ENCODE peak calls at places on chromosomes 11 and 22, in nine cellular contexts. One of them, this sample, is unnamed.

GRCh38 chr11:118436639-118437045 is 350 bp downstream of the KMT2A start:
- DNase-seq in activated CD4-positive, alpha-beta T cell treated with anti-CD3 and anti-CD28 coated beads, Interleukin-2, amount 50 U/mL, for 24 hours: peak; percentile 21
- DNase-seq in ascending aorta: no peak
- DNase-seq in amniotic stem cell: no peak
- DNase-seq in right cardiac atrium: no peak
- DNase-seq in activated T-cell treated with anti-CD3 and anti-CD28 coated beads for 1 hour: no peak
- DNase-seq in cardiac fibroblast: no peak
- DNase-seq in astrocyte of the spinal cord: no peak
- DNase-seq in hypothalamus: no peak
- DNase-seq in this sample: peak; percentile 21

GRCh38 chr11:7977251-7977917 is 9.8 kb upstream of the EIF3F start:
- DNase-seq in activated CD4-positive, alpha-beta T cell treated with anti-CD3 and anti-CD28 coated beads, Interleukin-2, amount 50 U/mL, for 24 hours: no peak
- DNase-seq in ascending aorta: no peak
- DNase-seq in amniotic stem cell: peak; percentile 77
- DNase-seq in right cardiac atrium: no peak
- DNase-seq in activated T-cell treated with anti-CD3 and anti-CD28 coated beads for 1 hour: no peak
- DNase-seq in cardiac fibroblast: peak; percentile 64
- DNase-seq in astrocyte of the spinal cord: peak; percentile 83
- DNase-seq in hypothalamus: no peak
- DNase-seq in this sample: peak; percentile 91

GRCh38 chr11:103433380-103433779 is 324.2 kb downstream of the DYNC2H1 start:
- DNase-seq in activated CD4-positive, alpha-beta T cell treated with anti-CD3 and anti-CD28 coated beads, Interleukin-2, amount 50 U/mL, for 24 hours: no peak
- DNase-seq in ascending aorta: no peak
- DNase-seq in amniotic stem cell: peak; percentile 81
- DNase-seq in right cardiac atrium: no peak
- DNase-seq in activated T-cell treated with anti-CD3 and anti-CD28 coated beads for 1 hour: no peak
- DNase-seq in cardiac fibroblast: peak; percentile 43
- DNase-seq in astrocyte of the spinal cord: peak; percentile 74
- DNase-seq in hypothalamus: no peak
- DNase-seq in this sample: peak; percentile 88

GRCh38 chr22:22193923-22194322 is 50.7 kb upstream of the VPREB1 start:
- DNase-seq in activated CD4-positive, alpha-beta T cell treated with anti-CD3 and anti-CD28 coated beads, Interleukin-2, amount 50 U/mL, for 24 hours: no peak
- DNase-seq in ascending aorta: no peak
- DNase-seq in amniotic stem cell: no peak
- DNase-seq in right cardiac atrium: no peak
- DNase-seq in activated T-cell treated with anti-CD3 and anti-CD28 coated beads for 1 hour: no peak
- DNase-seq in cardiac fibroblast: no peak
- DNase-seq in astrocyte of the spinal cord: no peak
- DNase-seq in hypothalamus: no peak
- DNase-seq in this sample: no peak

GRCh38 chr11:103433976-103434375 is 324.8 kb downstream of the DYNC2H1 start:
- DNase-seq in activated CD4-positive, alpha-beta T cell treated with anti-CD3 and anti-CD28 coated beads, Interleukin-2, amount 50 U/mL, for 24 hours: no peak
- DNase-seq in ascending aorta: no peak
- DNase-seq in amniotic stem cell: no peak
- DNase-seq in right cardiac atrium: no peak
- DNase-seq in activated T-cell treated with anti-CD3 and anti-CD28 coated beads for 1 hour: no peak
- DNase-seq in cardiac fibroblast: peak; percentile 5
- DNase-seq in astrocyte of the spinal cord: no peak
- DNase-seq in hypothalamus: no peak
- DNase-seq in this sample: peak; percentile 35

GRCh38 chr22:25402160-25402500 is 162.3 kb upstream of the GRK3 start:
- DNase-seq in activated CD4-positive, alpha-beta T cell treated with anti-CD3 and anti-CD28 coated beads, Interleukin-2, amount 50 U/mL, for 24 hours: no peak
- DNase-seq in ascending aorta: no peak
- DNase-seq in amniotic stem cell: no peak
- DNase-seq in right cardiac atrium: no peak
- DNase-seq in activated T-cell treated with anti-CD3 and anti-CD28 coated beads for 1 hour: no peak
- DNase-seq in cardiac fibroblast: no peak
- DNase-seq in astrocyte of the spinal cord: no peak
- DNase-seq in hypothalamus: no peak
- DNase-seq in this sample: no peak

GRCh38 chr22:16131918-16132317 is 442.1 kb downstream of the POTEH start:
- DNase-seq in activated CD4-positive, alpha-beta T cell treated with anti-CD3 and anti-CD28 coated beads, Interleukin-2, amount 50 U/mL, for 24 hours: no peak
- DNase-seq in ascending aorta: no peak
- DNase-seq in amniotic stem cell: no peak
- DNase-seq in right cardiac atrium: no peak
- DNase-seq in activated T-cell treated with anti-CD3 and anti-CD28 coated beads for 1 hour: no peak
- DNase-seq in cardiac fibroblast: no peak
- DNase-seq in astrocyte of the spinal cord: no peak
- DNase-seq in hypothalamus: no peak
- DNase-seq in this sample: no peak

GRCh38 chr11:11389238-11389637 is 36.2 kb upstream of the CSNK2A3 start:
- DNase-seq in activated CD4-positive, alpha-beta T cell treated with anti-CD3 and anti-CD28 coated beads, Interleukin-2, amount 50 U/mL, for 24 hours: no peak
- DNase-seq in ascending aorta: no peak
- DNase-seq in amniotic stem cell: no peak
- DNase-seq in right cardiac atrium: no peak
- DNase-seq in activated T-cell treated with anti-CD3 and anti-CD28 coated beads for 1 hour: no peak
- DNase-seq in cardiac fibroblast: peak; percentile 19
- DNase-seq in astrocyte of the spinal cord: no peak
- DNase-seq in hypothalamus: no peak
- DNase-seq in this sample: no peak

GRCh38 chr11:38718049-38718448 is 2120.0 kb upstream of the RAG2 start:
- DNase-seq in activated CD4-positive, alpha-beta T cell treated with anti-CD3 and anti-CD28 coated beads, Interleukin-2, amount 50 U/mL, for 24 hours: no peak
- DNase-seq in ascending aorta: no peak
- DNase-seq in amniotic stem cell: no peak
- DNase-seq in right cardiac atrium: no peak
- DNase-seq in activated T-cell treated with anti-CD3 and anti-CD28 coated beads for 1 hour: no peak
- DNase-seq in cardiac fibroblast: no peak
- DNase-seq in astrocyte of the spinal cord: no peak
- DNase-seq in hypothalamus: no peak
- DNase-seq in this sample: peak; percentile 51

GRCh38 chr11:111206472-111206871 is 39.1 kb upstream of the POU2AF2 start:
- DNase-seq in activated CD4-positive, alpha-beta T cell treated with anti-CD3 and anti-CD28 coated beads, Interleukin-2, amount 50 U/mL, for 24 hours: no peak
- DNase-seq in ascending aorta: no peak
- DNase-seq in amniotic stem cell: no peak
- DNase-seq in right cardiac atrium: no peak
- DNase-seq in activated T-cell treated with anti-CD3 and anti-CD28 coated beads for 1 hour: no peak
- DNase-seq in cardiac fibroblast: peak; percentile 68
- DNase-seq in astrocyte of the spinal cord: peak; percentile 65
- DNase-seq in hypothalamus: no peak
- DNase-seq in this sample: peak; percentile 67

GRCh38 chr11:36098046-36098445 is 154.2 kb downstream of the LDLRAD3 start:
- DNase-seq in activated CD4-positive, alpha-beta T cell treated with anti-CD3 and anti-CD28 coated beads, Interleukin-2, amount 50 U/mL, for 24 hours: no peak
- DNase-seq in ascending aorta: no peak
- DNase-seq in amniotic stem cell: no peak
- DNase-seq in right cardiac atrium: peak; percentile 49
- DNase-seq in activated T-cell treated with anti-CD3 and anti-CD28 coated beads for 1 hour: no peak
- DNase-seq in cardiac fibroblast: peak; percentile 79
- DNase-seq in astrocyte of the spinal cord: no peak
- DNase-seq in hypothalamus: no peak
- DNase-seq in this sample: no peak

GRCh38 chr11:128095459-128096096 is 491.8 kb downstream of the ETS1 start:
- DNase-seq in activated CD4-positive, alpha-beta T cell treated with anti-CD3 and anti-CD28 coated beads, Interleukin-2, amount 50 U/mL, for 24 hours: no peak
- DNase-seq in ascending aorta: no peak
- DNase-seq in amniotic stem cell: peak; percentile 77
- DNase-seq in right cardiac atrium: no peak
- DNase-seq in activated T-cell treated with anti-CD3 and anti-CD28 coated beads for 1 hour: no peak
- DNase-seq in cardiac fibroblast: peak; percentile 88
- DNase-seq in astrocyte of the spinal cord: peak; percentile 88
- DNase-seq in hypothalamus: no peak
- DNase-seq in this sample: peak; percentile 48

GRCh38 chr11:120455487-120455886 is 56.1 kb upstream of the GRIK4 start:
- DNase-seq in activated CD4-positive, alpha-beta T cell treated with anti-CD3 and anti-CD28 coated beads, Interleukin-2, amount 50 U/mL, for 24 hours: no peak
- DNase-seq in ascending aorta: no peak
- DNase-seq in amniotic stem cell: no peak
- DNase-seq in right cardiac atrium: no peak
- DNase-seq in activated T-cell treated with anti-CD3 and anti-CD28 coated beads for 1 hour: no peak
- DNase-seq in cardiac fibroblast: no peak
- DNase-seq in astrocyte of the spinal cord: no peak
- DNase-seq in hypothalamus: no peak
- DNase-seq in this sample: no peak

GRCh38 chr11:76382209-76382608 is 1.1 kb downstream of the GVQW3 start:
- DNase-seq in activated CD4-positive, alpha-beta T cell treated with anti-CD3 and anti-CD28 coated beads, Interleukin-2, amount 50 U/mL, for 24 hours: no peak
- DNase-seq in ascending aorta: no peak
- DNase-seq in amniotic stem cell: no peak
- DNase-seq in right cardiac atrium: no peak
- DNase-seq in activated T-cell treated with anti-CD3 and anti-CD28 coated beads for 1 hour: no peak
- DNase-seq in cardiac fibroblast: no peak
- DNase-seq in astrocyte of the spinal cord: no peak
- DNase-seq in hypothalamus: no peak
- DNase-seq in this sample: no peak

GRCh38 chr22:46593211-46593676 is 26.9 kb upstream of the GRAMD4 start:
- DNase-seq in activated CD4-positive, alpha-beta T cell treated with anti-CD3 and anti-CD28 coated beads, Interleukin-2, amount 50 U/mL, for 24 hours: no peak
- DNase-seq in ascending aorta: peak; percentile 40
- DNase-seq in amniotic stem cell: no peak
- DNase-seq in right cardiac atrium: no peak
- DNase-seq in activated T-cell treated with anti-CD3 and anti-CD28 coated beads for 1 hour: no peak
- DNase-seq in cardiac fibroblast: no peak
- DNase-seq in astrocyte of the spinal cord: no peak
- DNase-seq in hypothalamus: no peak
- DNase-seq in this sample: peak; percentile 30

GRCh38 chr22:49140921-49141680 is 686.6 kb downstream of the BRD1 start:
- DNase-seq in activated CD4-positive, alpha-beta T cell treated with anti-CD3 and anti-CD28 coated beads, Interleukin-2, amount 50 U/mL, for 24 hours: no peak
- DNase-seq in ascending aorta: no peak
- DNase-seq in amniotic stem cell: no peak
- DNase-seq in right cardiac atrium: no peak
- DNase-seq in activated T-cell treated with anti-CD3 and anti-CD28 coated beads for 1 hour: no peak
- DNase-seq in cardiac fibroblast: no peak
- DNase-seq in astrocyte of the spinal cord: no peak
- DNase-seq in hypothalamus: no peak
- DNase-seq in this sample: no peak

GRCh38 chr11:63599211-63600122 is 14.8 kb downstream of the PLAAT3 start:
- DNase-seq in activated CD4-positive, alpha-beta T cell treated with anti-CD3 and anti-CD28 coated beads, Interleukin-2, amount 50 U/mL, for 24 hours: no peak
- DNase-seq in ascending aorta: no peak
- DNase-seq in amniotic stem cell: no peak
- DNase-seq in right cardiac atrium: no peak
- DNase-seq in activated T-cell treated with anti-CD3 and anti-CD28 coated beads for 1 hour: no peak
- DNase-seq in cardiac fibroblast: peak; percentile 37
- DNase-seq in astrocyte of the spinal cord: peak; percentile 49
- DNase-seq in hypothalamus: peak; percentile 48
- DNase-seq in this sample: peak; percentile 69

GRCh38 chr11:62552465-62552782 is 5.8 kb upstream of the AHNAK start:
- DNase-seq in activated CD4-positive, alpha-beta T cell treated with anti-CD3 and anti-CD28 coated beads, Interleukin-2, amount 50 U/mL, for 24 hours: no peak
- DNase-seq in ascending aorta: no peak
- DNase-seq in amniotic stem cell: no peak
- DNase-seq in right cardiac atrium: no peak
- DNase-seq in activated T-cell treated with anti-CD3 and anti-CD28 coated beads for 1 hour: no peak
- DNase-seq in cardiac fibroblast: peak; percentile 60
- DNase-seq in astrocyte of the spinal cord: no peak
- DNase-seq in hypothalamus: no peak
- DNase-seq in this sample: no peak

GRCh38 chr11:66068923-66069714 is 953 bp upstream of the PACS1 start:
- DNase-seq in activated CD4-positive, alpha-beta T cell treated with anti-CD3 and anti-CD28 coated beads, Interleukin-2, amount 50 U/mL, for 24 hours: no peak
- DNase-seq in ascending aorta: peak; percentile 42
- DNase-seq in amniotic stem cell: peak; percentile 50
- DNase-seq in right cardiac atrium: peak; percentile 46
- DNase-seq in activated T-cell treated with anti-CD3 and anti-CD28 coated beads for 1 hour: no peak
- DNase-seq in cardiac fibroblast: peak; percentile 76
- DNase-seq in astrocyte of the spinal cord: peak; percentile 44
- DNase-seq in hypothalamus: peak; percentile 71
- DNase-seq in this sample: peak; percentile 64

GRCh38 chr22:35496768-35497312 is 43.8 kb upstream of the RASD2 start:
- DNase-seq in activated CD4-positive, alpha-beta T cell treated with anti-CD3 and anti-CD28 coated beads, Interleukin-2, amount 50 U/mL, for 24 hours: no peak
- DNase-seq in ascending aorta: no peak
- DNase-seq in amniotic stem cell: no peak
- DNase-seq in right cardiac atrium: no peak
- DNase-seq in activated T-cell treated with anti-CD3 and anti-CD28 coated beads for 1 hour: no peak
- DNase-seq in cardiac fibroblast: no peak
- DNase-seq in astrocyte of the spinal cord: no peak
- DNase-seq in hypothalamus: no peak
- DNase-seq in this sample: no peak

GRCh38 chr22:36350751-36351594 is 36.8 kb downstream of the MYH9 start:
- DNase-seq in activated CD4-positive, alpha-beta T cell treated with anti-CD3 and anti-CD28 coated beads, Interleukin-2, amount 50 U/mL, for 24 hours: no peak
- DNase-seq in ascending aorta: no peak
- DNase-seq in amniotic stem cell: no peak
- DNase-seq in right cardiac atrium: no peak
- DNase-seq in activated T-cell treated with anti-CD3 and anti-CD28 coated beads for 1 hour: no peak
- DNase-seq in cardiac fibroblast: no peak
- DNase-seq in astrocyte of the spinal cord: peak; percentile 90
- DNase-seq in hypothalamus: peak; percentile 7
- DNase-seq in this sample: peak; percentile 82

GRCh38 chr11:11983427-11983826 is 25.0 kb downstream of the DKK3 start:
- DNase-seq in activated CD4-positive, alpha-beta T cell treated with anti-CD3 and anti-CD28 coated beads, Interleukin-2, amount 50 U/mL, for 24 hours: no peak
- DNase-seq in ascending aorta: no peak
- DNase-seq in amniotic stem cell: no peak
- DNase-seq in right cardiac atrium: no peak
- DNase-seq in activated T-cell treated with anti-CD3 and anti-CD28 coated beads for 1 hour: no peak
- DNase-seq in cardiac fibroblast: no peak
- DNase-seq in astrocyte of the spinal cord: no peak
- DNase-seq in hypothalamus: no peak
- DNase-seq in this sample: no peak

GRCh38 chr11:34278708-34279297 is 79.0 kb downstream of the ABTB2 start:
- DNase-seq in activated CD4-positive, alpha-beta T cell treated with anti-CD3 and anti-CD28 coated beads, Interleukin-2, amount 50 U/mL, for 24 hours: no peak
- DNase-seq in ascending aorta: no peak
- DNase-seq in amniotic stem cell: no peak
- DNase-seq in right cardiac atrium: no peak
- DNase-seq in activated T-cell treated with anti-CD3 and anti-CD28 coated beads for 1 hour: no peak
- DNase-seq in cardiac fibroblast: no peak
- DNase-seq in astrocyte of the spinal cord: no peak
- DNase-seq in hypothalamus: no peak
- DNase-seq in this sample: no peak

GRCh38 chr11:46294365-46295309 is 17.2 kb downstream of the CREB3L1 start:
- DNase-seq in activated CD4-positive, alpha-beta T cell treated with anti-CD3 and anti-CD28 coated beads, Interleukin-2, amount 50 U/mL, for 24 hours: no peak
- DNase-seq in ascending aorta: no peak
- DNase-seq in amniotic stem cell: peak; percentile 93
- DNase-seq in right cardiac atrium: no peak
- DNase-seq in activated T-cell treated with anti-CD3 and anti-CD28 coated beads for 1 hour: no peak
- DNase-seq in cardiac fibroblast: peak; percentile 81
- DNase-seq in astrocyte of the spinal cord: peak; percentile 94
- DNase-seq in hypothalamus: no peak
- DNase-seq in this sample: peak; percentile 98

GRCh38 chr22:46003271-46004091 is 26.5 kb upstream of the WNT7B start:
- DNase-seq in activated CD4-positive, alpha-beta T cell treated with anti-CD3 and anti-CD28 coated beads, Interleukin-2, amount 50 U/mL, for 24 hours: no peak
- DNase-seq in ascending aorta: no peak
- DNase-seq in amniotic stem cell: no peak
- DNase-seq in right cardiac atrium: peak; percentile 34
- DNase-seq in activated T-cell treated with anti-CD3 and anti-CD28 coated beads for 1 hour: no peak
- DNase-seq in cardiac fibroblast: no peak
- DNase-seq in astrocyte of the spinal cord: no peak
- DNase-seq in hypothalamus: no peak
- DNase-seq in this sample: no peak

GRCh38 chr11:7974668-7975067 is 9.4 kb upstream of the NLRP10 start:
- DNase-seq in activated CD4-positive, alpha-beta T cell treated with anti-CD3 and anti-CD28 coated beads, Interleukin-2, amount 50 U/mL, for 24 hours: no peak
- DNase-seq in ascending aorta: no peak
- DNase-seq in amniotic stem cell: no peak
- DNase-seq in right cardiac atrium: no peak
- DNase-seq in activated T-cell treated with anti-CD3 and anti-CD28 coated beads for 1 hour: no peak
- DNase-seq in cardiac fibroblast: no peak
- DNase-seq in astrocyte of the spinal cord: no peak
- DNase-seq in hypothalamus: no peak
- DNase-seq in this sample: no peak

GRCh38 chr11:34749666-34750659 is 129.1 kb downstream of the EHF start:
- DNase-seq in activated CD4-positive, alpha-beta T cell treated with anti-CD3 and anti-CD28 coated beads, Interleukin-2, amount 50 U/mL, for 24 hours: no peak
- DNase-seq in ascending aorta: peak; percentile 14
- DNase-seq in amniotic stem cell: peak; percentile 23
- DNase-seq in right cardiac atrium: peak; percentile 75
- DNase-seq in activated T-cell treated with anti-CD3 and anti-CD28 coated beads for 1 hour: no peak
- DNase-seq in cardiac fibroblast: peak; percentile 96
- DNase-seq in astrocyte of the spinal cord: peak; percentile 90
- DNase-seq in hypothalamus: no peak
- DNase-seq in this sample: peak; percentile 98

GRCh38 chr11:87851234-87851633 is 324.0 kb downstream of the RAB38 start:
- DNase-seq in activated CD4-positive, alpha-beta T cell treated with anti-CD3 and anti-CD28 coated beads, Interleukin-2, amount 50 U/mL, for 24 hours: no peak
- DNase-seq in ascending aorta: no peak
- DNase-seq in amniotic stem cell: peak; percentile 51
- DNase-seq in right cardiac atrium: no peak
- DNase-seq in activated T-cell treated with anti-CD3 and anti-CD28 coated beads for 1 hour: no peak
- DNase-seq in cardiac fibroblast: no peak
- DNase-seq in astrocyte of the spinal cord: peak; percentile 56
- DNase-seq in hypothalamus: no peak
- DNase-seq in this sample: peak; percentile 29

GRCh38 chr22:41983516-41983915 is 14.3 kb downstream of the SEPTIN3 start:
- DNase-seq in activated CD4-positive, alpha-beta T cell treated with anti-CD3 and anti-CD28 coated beads, Interleukin-2, amount 50 U/mL, for 24 hours: no peak
- DNase-seq in ascending aorta: no peak
- DNase-seq in amniotic stem cell: no peak
- DNase-seq in right cardiac atrium: no peak
- DNase-seq in activated T-cell treated with anti-CD3 and anti-CD28 coated beads for 1 hour: no peak
- DNase-seq in cardiac fibroblast: peak; percentile 56
- DNase-seq in astrocyte of the spinal cord: no peak
- DNase-seq in hypothalamus: no peak
- DNase-seq in this sample: no peak

GRCh38 chr11:133536198-133536597 is 3.9 kb upstream of the OPCML start:
- DNase-seq in activated CD4-positive, alpha-beta T cell treated with anti-CD3 and anti-CD28 coated beads, Interleukin-2, amount 50 U/mL, for 24 hours: no peak
- DNase-seq in ascending aorta: no peak
- DNase-seq in amniotic stem cell: no peak
- DNase-seq in right cardiac atrium: no peak
- DNase-seq in activated T-cell treated with anti-CD3 and anti-CD28 coated beads for 1 hour: no peak
- DNase-seq in cardiac fibroblast: no peak
- DNase-seq in astrocyte of the spinal cord: no peak
- DNase-seq in hypothalamus: no peak
- DNase-seq in this sample: no peak

GRCh38 chr11:31655483-31655882 is 145.9 kb downstream of the ELP4 start:
- DNase-seq in activated CD4-positive, alpha-beta T cell treated with anti-CD3 and anti-CD28 coated beads, Interleukin-2, amount 50 U/mL, for 24 hours: no peak
- DNase-seq in ascending aorta: no peak
- DNase-seq in amniotic stem cell: peak; percentile 3
- DNase-seq in right cardiac atrium: no peak
- DNase-seq in activated T-cell treated with anti-CD3 and anti-CD28 coated beads for 1 hour: no peak
- DNase-seq in cardiac fibroblast: peak; percentile 18
- DNase-seq in astrocyte of the spinal cord: peak; percentile 85
- DNase-seq in hypothalamus: no peak
- DNase-seq in this sample: peak; percentile 96

This sample was measured in fibroblast of lung.